ENCODE peak calls at places on chromosomes 11 and 22, in nine cellular contexts. R is AG08396, F is mucosa of gallbladder, K is cardiac fibroblast, T is T47D, A is H4, Y is mesenteric fat pad, N is HEK293T, L is stomach. B is an unnamed sample.

GRCh38 chr11:10770626-10771254 is 19.7 kb downstream of the CTR9 start:
- DNase-seq in T (peak), F (peak), K (peak), Y (no peak), A (peak), R (peak), L (peak), N (peak), B (peak)

GRCh38 chr11:47216141-47216798 is 1.5 kb downstream of the DDB2 start:
- DNase-seq in A (peak), K (peak), L (peak), F (peak), N (no peak), T (no peak), R (peak), Y (no peak), B (peak)

GRCh38 chr22:25754527-25755202 is 12.7 kb downstream of the MYO18B start:
- DNase-seq in Y (no peak), A (peak), F (peak), R (peak), T (no peak), K (peak), N (no peak), L (no peak), B (peak)

GRCh38 chr22:45450931-45451651 is 37.6 kb downstream of the RIBC2 start:
- DNase-seq in N (no peak), K (peak), R (peak), L (no peak), T (no peak), F (peak), Y (no peak), A (peak), B (no peak)

GRCh38 chr11:118202599-118203422 is 22.0 kb downstream of the JAML start:
- DNase-seq in K (no peak), N (no peak), T (no peak), R (no peak), F (peak), Y (no peak), A (no peak), L (peak), B (no peak)

GRCh38 chr11:75425422-75425821 is 7.6 kb downstream of the KLHL35 start:
- DNase-seq in Y (no peak), L (no peak), T (peak), N (peak), K (no peak), F (no peak), R (no peak), A (no peak), B (no peak)

GRCh38 chr11:898160-898517 is 12.5 kb downstream of the CHID1 start:
- DNase-seq in F (no peak), T (no peak), N (peak), L (no peak), R (peak), A (no peak), K (peak), Y (no peak), B (no peak)

GRCh38 chr11:46299425-46300067 is 22.1 kb downstream of the CREB3L1 start:
- DNase-seq in Y (no peak), K (peak), L (no peak), R (no peak), A (no peak), N (no peak), F (no peak), T (no peak), B (peak)

GRCh38 chr11:26465270-26465669 is 106.8 kb downstream of the MUC15 start:
- DNase-seq in R (no peak), A (no peak), L (no peak), T (no peak), Y (no peak), F (no peak), N (no peak), K (no peak), B (no peak)

GRCh38 chr11:69089258-69089657 is 40.5 kb downstream of the TPCN2 start:
- DNase-seq in L (peak), K (peak), A (peak), N (no peak), Y (no peak), R (peak), F (peak), T (no peak), B (peak)

GRCh38 chr22:38180841-38181452 is 683 bp downstream of the PLA2G6 start:
- DNase-seq in F (peak), Y (no peak), K (peak), L (peak), R (no peak), T (no peak), A (no peak), N (no peak), B (no peak)

GRCh38 chr11:131246589-131247164 is 123.7 kb upstream of the NTM start:
- DNase-seq in T (no peak), R (no peak), N (peak), L (peak), K (no peak), F (peak), Y (no peak), A (no peak), B (no peak)

GRCh38 chr11:93686812-93687211 is 25.3 kb downstream of the CEP295 start:
- DNase-seq in F (no peak), R (peak), N (no peak), K (peak), Y (no peak), T (no peak), A (no peak), L (no peak), B (no peak)

GRCh38 chr22:41092023-41092817 is at the start of gene EP300:
- DNase-seq in N (peak), T (peak), A (peak), Y (peak), R (peak), F (peak), K (peak), L (peak), B (peak)

GRCh38 chr11:13080861-13081260 is 71.7 kb downstream of the RASSF10 start:
- DNase-seq in N (no peak), T (no peak), L (no peak), A (no peak), F (no peak), Y (no peak), R (no peak), K (no peak), B (no peak)

GRCh38 chr11:60925685-60926267 is 1.5 kb downstream of the TMEM132A start:
- DNase-seq in T (peak), F (no peak), N (no peak), R (peak), K (peak), A (no peak), L (no peak), Y (no peak), B (peak)

GRCh38 chr11:69924308-69925161 is 105.3 kb upstream of the FGF3 start:
- DNase-seq in F (no peak), A (no peak), N (no peak), K (no peak), L (no peak), R (no peak), Y (no peak), T (no peak), B (no peak)

B was measured in SJSA1.